ENCODE peak calls at places on chromosomes 2 and 18, in ten cellular contexts. K is tibial artery, I is left ventricle myocardium inferior, V is lung, Q is lower lobe of right lung, S is IMR-90, J is cardiac fibroblast, W is kidney, F is OCI-LY7, E is psoas muscle. M is an unnamed sample.

GRCh38 chr2:127146820-127147502 is 40.0 kb upstream of the BIN1 start:
- DNase-seq in Q (no peak), J (no peak), V (no peak), S (peak; percentile 44), E (peak; percentile 66), W (no peak), K (no peak), F (no peak), I (no peak), M (no peak)

GRCh38 chr2:238096311-238097011 is 3.7 kb upstream of the ESPNL start:
- DNase-seq in W (peak; percentile 49), S (no peak), F (no peak), Q (no peak), I (no peak), K (no peak), J (no peak), V (peak; percentile 26), E (no peak), M (no peak)

GRCh38 chr2:88331239-88331638 is 121.3 kb downstream of the FOXI3 start:
- DNase-seq in J (no peak), K (no peak), Q (no peak), V (no peak), I (no peak), W (no peak), F (no peak), S (no peak), E (no peak), M (no peak)

GRCh38 chr18:22822024-22822423 is 111.1 kb upstream of the RBBP8 start:
- DNase-seq in I (no peak), Q (no peak), W (no peak), J (peak; percentile 80), F (no peak), S (peak; percentile 78), V (no peak), K (no peak), E (no peak), M (peak; percentile 35)

GRCh38 chr2:233418761-233419625 is 64.7 kb downstream of the DGKD start:
- DNase-seq in V (no peak), Q (no peak), F (peak; percentile 85), E (peak; percentile 75), I (peak; percentile 64), K (peak; percentile 47), S (peak; percentile 57), W (no peak), J (peak; percentile 74), M (no peak)

GRCh38 chr2:172693529-172694185 is 42.0 kb upstream of the RAPGEF4 start:
- DNase-seq in F (no peak), K (no peak), E (no peak), J (peak; percentile 45), V (no peak), S (no peak), I (no peak), W (no peak), Q (no peak), M (no peak)

GRCh38 chr2:65128297-65129190 is 1.4 kb downstream of the RAB1A start:
- DNase-seq in W (no peak), I (no peak), E (no peak), J (peak; percentile 41), F (peak; percentile 33), V (no peak), S (peak; percentile 45), Q (no peak), K (peak; percentile 67), M (peak; percentile 55)

GRCh38 chr2:147460140-147460539 is 384.7 kb upstream of the ACVR2A start:
- DNase-seq in J (peak; percentile 72), I (no peak), Q (no peak), S (no peak), V (no peak), E (no peak), W (no peak), F (no peak), K (peak; percentile 52), M (no peak)

GRCh38 chr18:24995056-24995455 is 356.9 kb downstream of the ZNF521 start:
- DNase-seq in K (no peak), W (no peak), F (no peak), V (no peak), J (no peak), S (peak; percentile 83), Q (no peak), I (no peak), E (no peak), M (no peak)

GRCh38 chr18:12811191-12811950 is 72.7 kb downstream of the PTPN2 start:
- DNase-seq in S (peak; percentile 34), E (no peak), F (no peak), J (no peak), I (no peak), W (no peak), K (no peak), V (no peak), Q (no peak), M (no peak)

GRCh38 chr18:71442830-71443229 is 1101.3 kb downstream of the CBLN2 start:
- DNase-seq in K (no peak), S (no peak), V (no peak), F (no peak), W (no peak), E (no peak), I (no peak), J (peak; percentile 58), Q (no peak), M (no peak)

GRCh38 chr2:216676630-216677029 is 18.7 kb downstream of the IGFBP5 start:
- DNase-seq in F (no peak), W (no peak), V (no peak), K (no peak), J (no peak), S (no peak), I (no peak), Q (no peak), E (no peak), M (no peak)

GRCh38 chr2:126221506-126221905 is 434.5 kb upstream of the GYPC start:
- DNase-seq in Q (no peak), K (no peak), E (no peak), W (no peak), V (no peak), S (no peak), I (no peak), J (peak; percentile 50), F (no peak), M (no peak)

GRCh38 chr2:28469947-28470585 is 25.8 kb upstream of the PLB1 start:
- DNase-seq in S (no peak), F (no peak), K (no peak), V (no peak), I (no peak), Q (no peak), W (no peak), E (no peak), J (no peak), M (peak; percentile 40)

GRCh38 chr2:54999182-54999581 is 51.1 kb downstream of the RTN4 start:
- DNase-seq in S (peak; percentile 77), E (no peak), V (no peak), W (no peak), J (peak; percentile 59), K (no peak), I (no peak), Q (no peak), F (peak; percentile 14), M (no peak)

GRCh38 chr2:119929537-119929936 is 83.3 kb upstream of the EPB41L5 start:
- DNase-seq in I (no peak), E (no peak), F (no peak), Q (no peak), K (no peak), W (no peak), V (no peak), J (peak; percentile 1), S (no peak), M (no peak)

GRCh38 chr2:177282101-177282573 is 17.6 kb upstream of the NFE2L2 start:
- DNase-seq in J (peak; percentile 46), S (peak; percentile 47), Q (no peak), F (no peak), I (peak; percentile 33), W (no peak), E (no peak), K (no peak), V (no peak), M (no peak)

DNA sequence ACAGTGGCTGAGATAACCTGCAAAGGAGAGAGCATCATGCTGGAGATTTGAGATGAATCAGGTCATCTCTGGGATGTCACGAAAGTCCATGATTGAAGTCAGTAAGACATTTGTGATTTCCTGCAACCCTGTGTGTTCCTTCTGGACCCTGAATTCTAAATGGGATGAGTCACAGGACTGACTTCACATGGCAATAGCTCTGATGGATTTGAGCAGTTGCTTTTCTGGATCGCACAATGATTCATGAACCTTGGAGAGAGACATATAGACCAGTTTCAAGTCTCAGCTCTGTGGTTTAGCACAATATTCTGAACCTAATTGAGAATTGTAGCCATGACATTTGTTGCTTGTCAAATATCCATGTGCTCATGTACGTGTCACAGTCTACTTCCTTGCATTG is 103.0 kb downstream of the TSN start:
- DNase-seq in V (no peak), K (no peak), Q (no peak), E (no peak), W (no peak), I (no peak), J (no peak), S (peak; percentile 47), F (no peak), M (no peak)
- TF ChIP-seq CTCF in V (no peak), K (no peak), Q (no peak), E (no peak), W (no peak), I (no peak), J (no peak), S (no peak), F (no peak), M (no peak)

GRCh38 chr18:9336827-9337226 is 2.3 kb downstream of the TWSG1 start:
- DNase-seq in V (no peak), Q (no peak), J (no peak), I (no peak), K (no peak), S (no peak), F (no peak), E (no peak), W (no peak), M (no peak)
- H3K4me3 ChIP-seq in V (no peak overlapping the region), Q (no peak overlapping the region), J (no peak overlapping the region), I (no peak overlapping the region), K (no peak overlapping the region), S (no peak overlapping the region), F (no peak overlapping the region), E (no peak overlapping the region), W (no peak overlapping the region), M (no peak overlapping the region)

GRCh38 chr18:55346961-55347740 is 240.8 kb downstream of the TCF4 start:
- DNase-seq in W (no peak), S (no peak), F (no peak), I (no peak), E (no peak), Q (no peak), K (no peak), J (no peak), V (no peak), M (no peak)
- TF ChIP-seq CTCF in W (no peak), S (no peak), F (no peak), I (no peak), E (no peak), Q (no peak), K (no peak), J (no peak), V (no peak), M (no peak)

DNA sequence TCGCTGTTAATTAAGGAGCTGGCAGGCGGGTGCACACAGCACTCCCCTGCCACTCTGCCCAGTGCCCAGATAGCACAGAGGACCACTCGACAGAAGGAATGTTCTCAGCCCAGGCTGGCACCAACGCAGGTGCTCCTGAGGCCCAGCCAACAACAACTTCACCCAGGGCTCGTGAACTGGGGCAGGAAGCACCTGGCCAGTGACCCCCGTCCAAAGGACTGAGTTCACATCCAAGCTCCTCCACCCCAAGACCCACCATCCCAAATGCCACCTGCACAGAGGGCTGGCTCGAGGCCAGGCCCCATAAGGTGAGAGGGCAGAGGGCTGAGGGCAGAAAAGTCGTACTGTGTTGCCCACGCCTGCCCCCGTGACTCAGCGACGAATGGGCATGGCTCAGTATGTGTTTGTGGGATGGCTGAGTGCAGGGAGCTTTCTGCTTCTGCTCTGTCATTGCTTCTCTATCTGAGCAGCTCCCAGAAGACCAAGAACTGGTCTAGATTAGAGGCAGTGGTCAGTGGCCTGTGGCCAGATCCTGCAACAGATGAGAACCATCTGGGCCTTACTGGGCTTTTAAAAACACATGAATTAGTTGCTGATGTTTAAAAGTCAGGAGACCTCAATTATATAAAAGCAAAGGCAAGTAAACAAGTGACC is 68.4 kb downstream of the POLR1A start:
- DNase-seq in E (peak; percentile 72), K (peak; percentile 84), Q (peak; percentile 86), V (peak; percentile 83), I (peak; percentile 87), J (peak; percentile 94), W (peak; percentile 91), S (peak; percentile 92), F (peak; percentile 64), M (peak; percentile 52)
- H3K4me3 ChIP-seq in E (no peak overlapping the region), K (no peak overlapping the region), Q (no peak overlapping the region), V (no peak overlapping the region), I (peak overlapping the region; percentile 6), J (no peak overlapping the region), W (no peak overlapping the region), S (no peak overlapping the region), F (peak overlapping the region; percentile 53), M (no peak overlapping the region)